ENCODE peak calls at places on chromosome 6, in six cellular contexts. P is IMR-90, E is Peyer's patch, M is spleen, Q is bronchial epithelial cell, O is foreskin fibroblast. V is an unnamed sample.

GRCh38 chr6:34285571-34285970 is 36.8 kb upstream of the SMIM29 start:
- DNase-seq in Q (no peak), E (no peak), O (no peak), P (no peak), M (no peak), V (no peak)

GRCh38 chr6:44117397-44118128 is 9.7 kb downstream of the MRPL14 start:
- DNase-seq in M (no peak), O (no peak), E (no peak), Q (peak; percentile 87), P (no peak), V (no peak)

GRCh38 chr6:151306269-151306783 is 66.6 kb downstream of the AKAP12 start:
- DNase-seq in Q (no peak), E (no peak), O (no peak), M (no peak), P (no peak), V (no peak)

GRCh38 chr6:96058094-96058493 is 42.3 kb downstream of the FUT9 start:
- DNase-seq in P (no peak), Q (no peak), M (no peak), O (no peak), E (no peak), V (no peak)

GRCh38 chr6:74579794-74580193 is 626.1 kb downstream of the COL12A1 start:
- DNase-seq in Q (no peak), O (no peak), M (no peak), E (no peak), P (no peak), V (no peak)

GRCh38 chr6:57123111-57123510 is 33.1 kb downstream of the ZNF451 start:
- DNase-seq in E (no peak), O (no peak), Q (peak; percentile 10), M (no peak), P (no peak), V (no peak)

GRCh38 chr6:13120483-13121482 is 207.6 kb downstream of the TBC1D7 start:
- DNase-seq in E (no peak), P (no peak), Q (no peak), M (no peak), O (no peak), V (no peak)

GRCh38 chr6:39882567-39882953 is 51.7 kb downstream of the MOCS1 start:
- DNase-seq in P (peak; percentile 98), M (no peak), O (peak; percentile 92), E (no peak), Q (no peak), V (no peak)

GRCh38 chr6:169452117-169452868 is 198.6 kb upstream of the THBS2 start:
- DNase-seq in O (peak; percentile 95), M (no peak), Q (peak; percentile 84), P (peak; percentile 97), E (no peak), V (no peak)

GRCh38 chr6:36095497-36096391 is 34.6 kb upstream of the MAPK13 start:
- DNase-seq in P (no peak), M (no peak), E (peak; percentile 71), O (no peak), Q (no peak), V (no peak)

GRCh38 chr6:29629571-29629970 is 3.4 kb downstream of the GABBR1 start:
- DNase-seq in Q (no peak), E (no peak), O (no peak), M (no peak), P (no peak), V (no peak)

GRCh38 chr6:136114661-136115060 is 135.4 kb downstream of the MTFR2 start:
- DNase-seq in E (no peak), O (no peak), M (no peak), P (no peak), Q (peak; percentile 83), V (no peak)

DNA sequence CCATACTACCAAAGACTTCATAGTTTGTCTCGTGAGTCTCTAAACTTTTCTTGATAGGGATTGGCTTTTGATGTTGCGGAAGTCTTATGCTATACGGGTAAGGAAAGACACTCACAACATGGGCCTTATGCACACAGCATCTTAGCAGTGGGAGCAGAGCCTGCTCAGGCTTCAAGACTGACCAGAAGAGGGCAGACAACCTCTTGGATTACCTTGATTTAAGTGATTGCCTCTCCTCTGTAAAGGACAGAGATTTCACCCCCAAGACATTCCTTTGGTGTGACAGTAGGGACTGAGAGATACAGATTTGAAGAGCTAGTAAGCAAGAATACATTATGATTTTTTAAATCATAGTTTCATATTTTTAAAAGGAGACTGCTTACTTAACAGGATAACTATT is 71.0 kb upstream of the SAMD3 start:
- DNase-seq in E (no peak), Q (peak; percentile 57), M (no peak), O (peak; percentile 70), P (peak; percentile 77), V (peak; percentile 27)
- TF ChIP-seq CTCF in E (peak; percentile 35), Q (peak; percentile 71), M (no peak), O (peak; percentile 71), P (peak; percentile 68), V (peak; percentile 65)

DNA sequence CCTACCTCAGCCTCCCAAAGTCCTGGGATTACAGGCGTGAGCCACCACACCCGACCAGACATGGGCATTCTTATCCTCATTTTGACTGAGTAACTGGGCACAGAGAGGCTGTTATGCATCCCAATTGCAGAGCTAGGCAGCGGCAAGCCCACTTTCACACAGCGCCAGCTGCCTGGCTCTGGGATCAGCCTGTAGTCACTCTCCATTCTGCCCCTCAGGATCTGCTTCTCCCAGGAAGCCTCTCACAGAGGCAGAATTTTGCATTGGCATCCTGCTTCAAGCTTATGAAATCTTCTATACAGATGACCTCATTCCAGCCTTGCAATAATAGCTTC is 37.0 kb upstream of the IER3 start:
- DNase-seq in E (no peak), Q (no peak), O (no peak), P (no peak), M (no peak), V (no peak)
- H3K4me3 ChIP-seq in E (no peak overlapping the region), Q (no peak overlapping the region), O (peak overlapping the region; percentile 10), P (no peak overlapping the region), M (no peak overlapping the region), V (no peak overlapping the region)

DNA sequence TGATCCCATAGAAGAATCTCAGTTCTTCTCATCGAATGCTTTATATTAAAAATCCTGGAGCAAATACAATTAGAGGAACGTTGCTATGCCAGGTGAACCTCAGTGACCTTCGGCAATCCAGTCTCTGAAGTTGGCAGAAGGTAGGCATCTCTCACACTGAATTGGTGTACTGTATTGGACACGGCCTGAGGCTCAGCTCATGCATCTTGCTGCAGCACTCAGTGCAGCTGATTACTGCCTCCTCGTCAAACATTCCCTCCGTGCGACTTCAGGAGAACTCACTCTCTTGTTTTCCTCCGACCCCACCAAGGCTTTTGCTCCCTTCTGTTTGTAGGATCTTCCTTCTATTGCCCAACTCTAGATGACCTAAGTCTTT is 90.5 kb downstream of the GPR6 start:
- DNase-seq in Q (no peak), E (no peak), P (no peak), M (no peak), O (no peak), V (no peak)
- TF ChIP-seq CTCF in Q (no peak), E (no peak), P (no peak), M (no peak), O (no peak), V (no peak)

GRCh38 chr6:141488466-141488865 is 644.3 kb upstream of the GJE1 start:
- DNase-seq in M (no peak), Q (peak; percentile 23), P (peak; percentile 46), E (no peak), O (no peak), V (no peak)
- H3K4me3 ChIP-seq in M (no peak overlapping the region), Q (no peak overlapping the region), P (no peak overlapping the region), E (no peak overlapping the region), O (no peak overlapping the region), V (no peak overlapping the region)

GRCh38 chr6:72770959-72771358 is 149.1 kb downstream of the KCNQ5 start:
- DNase-seq in Q (no peak), P (no peak), O (no peak), E (no peak), M (no peak), V (no peak)

DNA sequence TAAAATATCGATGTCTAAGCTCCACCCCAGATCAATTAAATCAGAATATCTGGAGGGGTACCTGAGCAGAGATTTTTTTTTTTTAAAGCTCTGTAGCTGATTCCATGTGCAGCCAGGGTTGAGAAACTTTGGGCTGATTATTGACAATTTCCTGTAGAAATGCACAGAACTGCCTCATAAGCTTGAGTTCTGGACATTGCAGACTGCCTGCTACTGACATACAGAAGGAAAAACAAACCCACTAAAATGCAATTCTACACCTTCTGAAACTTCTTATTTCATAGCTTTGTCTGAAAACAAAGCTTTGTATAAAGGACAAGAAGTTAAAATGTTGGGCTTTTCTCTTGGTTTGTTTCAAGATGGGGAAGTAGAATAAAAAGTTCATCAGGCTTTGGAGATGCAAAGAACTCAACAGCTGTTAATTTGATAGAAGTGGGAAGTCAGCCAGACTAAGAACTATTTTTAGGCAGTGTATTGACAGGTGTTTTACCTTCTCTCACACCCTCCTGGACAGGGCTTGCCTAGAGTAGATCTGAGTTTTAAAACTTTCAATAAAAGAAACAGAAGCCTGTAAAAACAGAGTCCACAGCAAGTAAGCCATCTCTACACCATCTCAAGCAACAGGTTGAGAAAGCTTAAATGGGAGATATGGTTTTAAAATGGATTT is 147.7 kb downstream of the KCNQ5 start:
- DNase-seq in E (no peak), P (no peak), O (no peak), M (no peak), Q (no peak), V (no peak)
- TF ChIP-seq CTCF in E (no peak), P (no peak), O (no peak), M (no peak), Q (no peak), V (no peak)

GRCh38 chr6:168273483-168274045 is 46.0 kb downstream of the DACT2 start:
- DNase-seq in M (no peak), E (no peak), P (no peak), Q (no peak), O (no peak), V (no peak)
- H3K4me3 ChIP-seq in M (no peak overlapping the region), E (no peak overlapping the region), P (no peak overlapping the region), Q (no peak overlapping the region), O (no peak overlapping the region), V (no peak overlapping the region)

DNA sequence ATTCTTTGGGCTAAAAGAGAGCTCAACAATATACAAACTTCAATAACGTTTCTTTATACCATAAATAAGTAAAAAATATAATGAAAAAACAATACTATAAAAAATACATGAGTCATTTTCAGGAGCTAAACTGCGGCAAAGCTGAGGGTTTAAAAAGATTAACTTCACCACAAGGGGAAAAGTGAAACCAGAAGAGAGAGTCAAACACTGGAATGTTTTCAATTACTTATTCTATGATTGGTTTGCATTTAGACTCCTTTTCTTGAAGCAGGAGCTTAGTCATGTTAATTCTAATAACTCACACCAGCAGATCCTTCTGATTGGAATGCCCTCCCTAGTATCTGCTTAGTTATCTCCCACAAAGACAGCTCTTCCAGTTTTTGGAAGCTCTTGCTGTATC is 627.3 kb downstream of the UTRN start:
- DNase-seq in O (peak; percentile 74), E (no peak), M (no peak), Q (peak; percentile 37), P (peak; percentile 90), V (no peak)
- TF ChIP-seq CTCF in O (no peak), E (no peak), M (no peak), Q (no peak), P (peak; percentile 21), V (no peak)

GRCh38 chr6:52149949-52150348 is 36.2 kb upstream of the IL17A start:
- DNase-seq in Q (no peak), M (no peak), O (no peak), E (no peak), P (no peak), V (no peak)
- H3K4me3 ChIP-seq in Q (no peak overlapping the region), M (no peak overlapping the region), O (no peak overlapping the region), E (no peak overlapping the region), P (no peak overlapping the region), V (no peak overlapping the region)

V was measured in GM12864.